ENCODE peak calls at places on chromosomes 6 and 20, in four cellular contexts. B is GM12878, F is HepG2, I is K562. O is an unnamed sample.

GRCh38 chr6:3913958-3914337 is 64.8 kb downstream of the FAM50B start:
- DNase-seq in B (no peak), F (peak; percentile 39), I (no peak), O (no peak)

GRCh38 chr6:17167327-17167979 is 65.6 kb downstream of the STMND1 start:
- DNase-seq in B (no peak), F (peak; percentile 67), I (no peak), O (peak; percentile 84)

GRCh38 chr20:52801628-52802006 is 170.5 kb upstream of the TSHZ2 start:
- DNase-seq in B (no peak), F (no peak), I (no peak), O (no peak)

GRCh38 chr6:21115111-21115510 is 478.4 kb upstream of the SOX4 start:
- DNase-seq in B (no peak), F (peak; percentile 18), I (no peak), O (no peak)

GRCh38 chr6:34491091-34491430 is 25.2 kb downstream of the PACSIN1 start:
- DNase-seq in B (no peak), F (no peak), I (peak; percentile 54), O (no peak)

GRCh38 chr6:127939442-127940066 is 38.7 kb upstream of the THEMIS start:
- DNase-seq in B (no peak), F (no peak), I (no peak), O (no peak)

GRCh38 chr6:111730835-111731234 is 125.2 kb upstream of the TRAF3IP2 start:
- DNase-seq in B (no peak), F (no peak), I (no peak), O (no peak)

GRCh38 chr6:112144145-112144926 is 56.9 kb downstream of the FAM229B start:
- DNase-seq in B (no peak), F (peak; percentile 30), I (no peak), O (no peak)

GRCh38 chr6:81476881-81477280 is 275.6 kb downstream of the TENT5A start:
- DNase-seq in B (no peak), F (no peak), I (no peak), O (no peak)

GRCh38 chr6:137489410-137490371 is 4.5 kb downstream of the OLIG3 start:
- DNase-seq in B (no peak), F (no peak), I (no peak), O (no peak)

GRCh38 chr20:57647006-57647932 is 27.0 kb upstream of the ZBP1 start:
- DNase-seq in B (no peak), F (no peak), I (no peak), O (no peak)

GRCh38 chr6:56693246-56693607 is 50.5 kb upstream of the DST start:
- DNase-seq in B (no peak), F (peak; percentile 75), I (no peak), O (no peak)

DNA sequence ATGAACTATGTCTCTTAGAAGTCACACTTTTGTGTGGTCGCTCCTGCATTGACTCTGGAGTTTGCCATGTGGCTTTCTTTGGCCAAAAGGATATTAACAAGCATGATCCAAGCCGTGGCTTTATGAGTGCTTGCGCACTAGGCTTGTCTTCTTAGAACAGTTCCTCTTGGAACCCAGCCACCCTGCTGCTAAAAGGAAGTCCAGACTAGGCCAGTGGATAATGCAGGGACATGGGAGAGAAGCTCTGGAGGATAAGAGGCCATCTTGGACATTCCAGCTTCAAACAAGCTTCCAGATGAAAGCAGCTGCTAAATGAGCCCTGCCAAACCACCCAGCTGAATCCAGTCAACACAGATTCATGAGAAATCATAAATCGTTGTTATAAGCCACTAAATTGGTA is 346.4 kb downstream of the CDC5L start:
- DNase-seq in B (no peak), F (no peak), I (no peak), O (no peak)
- TF ChIP-seq ATF3 in B (no peak), F (no peak), I (no peak), O (no peak)

DNA sequence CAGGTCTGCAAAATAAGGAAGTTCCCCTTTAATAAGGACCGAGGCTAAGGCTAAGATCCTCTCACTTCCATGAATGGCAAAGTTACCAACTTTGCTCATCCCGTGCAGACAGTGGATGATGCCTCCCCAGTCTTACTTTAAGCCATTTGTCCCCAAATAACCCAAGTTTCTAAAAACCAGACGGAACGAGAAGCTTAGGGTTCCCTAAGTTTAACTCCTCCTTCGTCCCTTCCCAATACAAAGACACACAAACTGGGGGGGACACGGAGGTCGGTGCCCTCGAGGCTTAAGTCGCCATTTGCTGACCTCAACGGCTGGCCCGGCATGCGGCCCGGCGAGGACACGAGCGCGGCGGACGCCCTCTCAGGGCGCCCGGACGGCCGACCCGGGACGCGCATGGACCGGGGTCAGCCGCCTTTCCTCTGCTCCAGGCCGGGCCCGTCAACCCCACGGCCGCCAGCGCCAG is 527 bp downstream of the FBXO30 start:
- DNase-seq in B (peak; percentile 20), F (peak; percentile 54), I (no peak), O (no peak)
- TF ChIP-seq REST in B (no peak), F (no peak), I (peak; percentile 54), O (no peak)

GRCh38 chr20:32325706-32326506 is 32.2 kb upstream of the ASXL1 start:
- DNase-seq in B (no peak), F (peak; percentile 99), I (no peak), O (peak; percentile 51)
- TF ChIP-seq ATF3 in B (no peak), F (peak; percentile 96), I (peak; percentile 81), O (no peak)

DNA sequence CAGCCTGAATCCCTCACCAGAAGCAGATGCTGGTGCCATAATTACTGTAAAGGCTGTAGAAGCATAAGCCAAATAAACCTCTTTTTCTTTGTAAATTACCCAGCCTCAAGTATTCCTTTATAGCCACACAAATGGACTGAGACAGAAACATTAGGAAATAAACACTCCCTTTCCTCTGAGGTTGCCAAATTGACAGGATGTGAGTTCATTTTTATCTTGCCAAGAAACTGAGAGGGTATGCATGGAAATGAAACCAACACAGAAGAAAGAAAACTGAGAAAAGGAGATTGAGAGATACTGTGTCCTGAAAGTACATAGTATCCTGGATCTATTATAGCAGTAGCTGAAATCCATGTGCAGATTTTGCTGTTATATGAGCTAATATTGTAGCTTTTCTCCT is 481.1 kb downstream of the HAO1 start:
- DNase-seq in B (no peak), F (no peak), I (no peak), O (no peak)
- TF ChIP-seq REST in B (no peak), F (no peak), I (no peak), O (no peak)

GRCh38 chr6:43636312-43636667 is 650 bp downstream of the MAD2L1BP start:
- DNase-seq in B (no peak), F (no peak), I (no peak), O (no peak)
- TF ChIP-seq ATF3 in B (no peak), F (no peak), I (no peak), O (no peak)

DNA sequence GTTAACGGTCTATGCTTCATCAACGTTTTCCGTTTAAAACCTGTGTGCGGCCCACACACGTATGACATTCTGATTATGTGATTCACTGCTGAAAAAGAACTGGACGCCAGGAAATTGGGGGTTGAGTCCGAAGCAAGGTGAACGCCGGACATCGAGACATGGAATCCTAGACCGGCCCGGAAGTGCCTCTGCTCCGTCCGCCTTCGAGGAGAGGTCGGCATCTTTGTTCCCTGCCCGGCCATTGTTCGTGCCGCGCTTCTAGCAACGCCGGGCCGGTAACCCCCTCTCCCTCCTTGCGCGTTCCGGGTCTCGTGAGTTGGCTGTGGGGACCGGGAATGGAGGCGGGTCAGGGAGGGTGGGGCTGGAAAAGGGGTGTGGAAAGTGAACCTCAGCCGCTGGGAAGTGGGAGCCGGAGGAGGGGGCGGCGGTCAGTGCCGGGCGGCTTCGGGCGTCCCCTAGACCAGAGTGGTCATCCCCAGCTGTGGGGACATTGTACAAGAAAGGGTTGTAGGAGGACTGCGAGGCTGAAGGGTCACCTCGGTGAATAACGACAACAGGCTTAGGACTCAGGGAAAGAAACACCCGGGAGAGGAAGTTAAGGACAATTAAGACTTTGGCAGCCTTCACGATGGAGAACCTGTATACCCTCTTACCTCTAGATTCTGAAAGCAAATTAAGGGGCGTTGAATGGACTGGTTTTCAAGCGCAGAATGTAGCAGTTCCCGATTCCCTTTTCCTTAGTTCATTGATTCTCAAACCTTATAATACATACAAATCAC is at the start of gene ZSCAN9:
- DNase-seq in B (peak; percentile 44), F (peak; percentile 86), I (peak; percentile 90), O (peak; percentile 87)
- TF ChIP-seq REST in B (no peak), F (no peak), I (no peak), O (no peak)

GRCh38 chr6:30544666-30545272 is 11.5 kb downstream of the GNL1 start:
- DNase-seq in B (no peak), F (peak; percentile 55), I (peak; percentile 59), O (peak; percentile 36)
- TF ChIP-seq ATF3 in B (no peak), F (no peak), I (no peak), O (no peak)

GRCh38 chr20:51763965-51764602 is 4.1 kb downstream of the ATP9A start:
- DNase-seq in B (no peak), F (no peak), I (no peak), O (no peak)

GRCh38 chr20:51768759-51769517 is 748 bp upstream of the ATP9A start:
- DNase-seq in B (no peak), F (no peak), I (no peak), O (no peak)

GRCh38 chr20:51767867-51768758 is at the start of gene ATP9A:
- DNase-seq in B (no peak), F (no peak), I (no peak), O (no peak)

GRCh38 chr20:51769941-51770615 is 1.9 kb upstream of the ATP9A start:
- DNase-seq in B (no peak), F (no peak), I (no peak), O (no peak)

GRCh38 chr20:51767018-51767866 is 948 bp downstream of the ATP9A start:
- DNase-seq in B (no peak), F (peak; percentile 83), I (peak; percentile 50), O (peak; percentile 85)
- TF ChIP-seq REST in B (no peak), F (peak; percentile 21), I (no peak), O (no peak)

GRCh38 chr20:32227316-32227715 is 19.6 kb downstream of the POFUT1 start:
- DNase-seq in B (no peak), F (no peak), I (no peak), O (no peak)
- TF ChIP-seq ATF3 in B (no peak), F (no peak), I (no peak), O (no peak)

GRCh38 chr6:108260126-108260808 is 573 bp downstream of the SNX3 start:
- DNase-seq in B (peak; percentile 25), F (no peak), I (peak; percentile 45), O (peak; percentile 16)

GRCh38 chr6:108263371-108263770 is 2.5 kb upstream of the SNX3 start:
- DNase-seq in B (no peak), F (no peak), I (no peak), O (no peak)

GRCh38 chr6:108260809-108261569 is at the start of gene SNX3:
- DNase-seq in B (peak; percentile 91), F (peak; percentile 93), I (peak; percentile 94), O (peak; percentile 89)
- TF ChIP-seq REST in B (no peak), F (peak; percentile 62), I (peak; percentile 55), O (no peak)